ENCODE peak calls at places on chromosomes 11 and 22, in five cellular contexts. One of them, this sample, is unnamed.

GRCh38 chr11:19821412-19821875 is 108.8 kb downstream of the NAV2 start:
- DNase-seq in EL: no peak
- DNase-seq in NCI-H1417: no peak
- DNase-seq in stimulated activated CD4-positive, alpha-beta T cell treated with anti-CD3 and anti-CD28 coated beads, Interleukin-12 subunit alpha, Interleukin-12 subunit beta, amount 100 ng/mL, for 24 hours: no peak
- DNase-seq in upper lobe of right lung: peak
- DNase-seq in this sample: peak

GRCh38 chr11:2537010-2537695 is 92.3 kb downstream of the KCNQ1 start:
- DNase-seq in stimulated activated CD4-positive, alpha-beta T cell treated with anti-CD3 and anti-CD28 coated beads, Interleukin-12 subunit alpha, Interleukin-12 subunit beta, amount 100 ng/mL, for 24 hours: no peak
- DNase-seq in EL: no peak
- DNase-seq in upper lobe of right lung: no peak
- DNase-seq in NCI-H1417: no peak
- DNase-seq in this sample: no peak

GRCh38 chr22:32887293-32887692 is 85.8 kb downstream of the TIMP3 start:
- DNase-seq in stimulated activated CD4-positive, alpha-beta T cell treated with anti-CD3 and anti-CD28 coated beads, Interleukin-12 subunit alpha, Interleukin-12 subunit beta, amount 100 ng/mL, for 24 hours: no peak
- DNase-seq in NCI-H1417: no peak
- DNase-seq in EL: no peak
- DNase-seq in upper lobe of right lung: no peak
- DNase-seq in this sample: no peak

GRCh38 chr22:41998361-41999261 is at the start of gene WBP2NL:
- DNase-seq in upper lobe of right lung: peak
- DNase-seq in EL: peak
- DNase-seq in stimulated activated CD4-positive, alpha-beta T cell treated with anti-CD3 and anti-CD28 coated beads, Interleukin-12 subunit alpha, Interleukin-12 subunit beta, amount 100 ng/mL, for 24 hours: peak
- DNase-seq in NCI-H1417: peak
- DNase-seq in this sample: peak

GRCh38 chr11:117188620-117189081 is 10.1 kb downstream of the SIDT2 start:
- DNase-seq in EL: no peak
- DNase-seq in upper lobe of right lung: peak
- DNase-seq in NCI-H1417: no peak
- DNase-seq in stimulated activated CD4-positive, alpha-beta T cell treated with anti-CD3 and anti-CD28 coated beads, Interleukin-12 subunit alpha, Interleukin-12 subunit beta, amount 100 ng/mL, for 24 hours: no peak
- DNase-seq in this sample: peak

GRCh38 chr11:104843150-104843837 is 55.0 kb downstream of the CASP12 start:
- DNase-seq in upper lobe of right lung: no peak
- DNase-seq in EL: no peak
- DNase-seq in stimulated activated CD4-positive, alpha-beta T cell treated with anti-CD3 and anti-CD28 coated beads, Interleukin-12 subunit alpha, Interleukin-12 subunit beta, amount 100 ng/mL, for 24 hours: no peak
- DNase-seq in NCI-H1417: no peak
- DNase-seq in this sample: no peak

GRCh38 chr22:48870436-48870835 is 957.2 kb downstream of the BRD1 start:
- DNase-seq in stimulated activated CD4-positive, alpha-beta T cell treated with anti-CD3 and anti-CD28 coated beads, Interleukin-12 subunit alpha, Interleukin-12 subunit beta, amount 100 ng/mL, for 24 hours: no peak
- DNase-seq in EL: no peak
- DNase-seq in upper lobe of right lung: peak
- DNase-seq in NCI-H1417: no peak
- DNase-seq in this sample: no peak

GRCh38 chr22:24592846-24593809 is at the start of gene LRRC75B:
- DNase-seq in stimulated activated CD4-positive, alpha-beta T cell treated with anti-CD3 and anti-CD28 coated beads, Interleukin-12 subunit alpha, Interleukin-12 subunit beta, amount 100 ng/mL, for 24 hours: peak
- DNase-seq in upper lobe of right lung: peak
- DNase-seq in EL: peak
- DNase-seq in NCI-H1417: no peak
- DNase-seq in this sample: peak

GRCh38 chr22:20569059-20570058 is 61.9 kb downstream of the MED15 start:
- DNase-seq in EL: peak
- DNase-seq in stimulated activated CD4-positive, alpha-beta T cell treated with anti-CD3 and anti-CD28 coated beads, Interleukin-12 subunit alpha, Interleukin-12 subunit beta, amount 100 ng/mL, for 24 hours: peak
- DNase-seq in NCI-H1417: no peak
- DNase-seq in upper lobe of right lung: peak
- DNase-seq in this sample: no peak

GRCh38 chr22:42307806-42308563 is 37.5 kb upstream of the TCF20 start:
- DNase-seq in upper lobe of right lung: no peak
- DNase-seq in EL: no peak
- DNase-seq in NCI-H1417: no peak
- DNase-seq in stimulated activated CD4-positive, alpha-beta T cell treated with anti-CD3 and anti-CD28 coated beads, Interleukin-12 subunit alpha, Interleukin-12 subunit beta, amount 100 ng/mL, for 24 hours: no peak
- DNase-seq in this sample: no peak

GRCh38 chr11:78149646-78150045 is 10.2 kb upstream of the ALG8 start:
- DNase-seq in upper lobe of right lung: no peak
- DNase-seq in stimulated activated CD4-positive, alpha-beta T cell treated with anti-CD3 and anti-CD28 coated beads, Interleukin-12 subunit alpha, Interleukin-12 subunit beta, amount 100 ng/mL, for 24 hours: no peak
- DNase-seq in EL: peak
- DNase-seq in NCI-H1417: no peak
- DNase-seq in this sample: no peak